ENCODE peak calls at places on chromosome 10, in eight cellular contexts. Y, U, E, S, I, Z, L and N are unnamed samples. For H3K4me1, the result is how much of the 10 kb centered on the place peaks cover.

GRCh38 chr10:73159038-73159648 is 8.7 kb downstream of the ECD start:
- DNase-seq in Z (peak), I (peak), U (peak), S (peak), E (no peak), L (peak), Y (peak), N (no peak)

GRCh38 chr10:17644485-17644964 is 574 bp downstream of the STAM start:
- DNase-seq in L (no peak), Z (no peak), I (no peak), S (no peak), U (no peak), Y (peak), E (no peak), N (no peak)

GRCh38 chr10:63375006-63375405 is 90.8 kb downstream of the JMJD1C start:
- DNase-seq in Y (no peak), L (no peak), S (peak), Z (no peak), E (no peak), I (no peak), U (no peak), N (no peak)

GRCh38 chr10:89214766-89215165 is 7.6 kb upstream of the CH25H start:
- DNase-seq in S (no peak), E (no peak), L (no peak), Z (no peak), Y (no peak), I (no peak), U (no peak), N (no peak)

GRCh38 chr10:128964100-128964403 is 503.0 kb upstream of the MGMT start:
- DNase-seq in S (no peak), E (no peak), L (no peak), U (no peak), Z (no peak), I (no peak), Y (no peak), N (no peak)

GRCh38 chr10:86336341-86336740 is 30.3 kb downstream of the GRID1 start:
- DNase-seq in U (no peak), I (no peak), L (no peak), S (no peak), Z (no peak), E (peak), Y (no peak), N (peak)

GRCh38 chr10:78416031-78416800 is 382.6 kb downstream of the RPS24 start:
- DNase-seq in S (no peak), L (no peak), U (no peak), E (no peak), Y (no peak), Z (peak), I (no peak), N (no peak)

GRCh38 chr10:43966571-43966965 is 317.9 kb upstream of the ZNF32 start:
- DNase-seq in Y (no peak), Z (no peak), L (no peak), I (no peak), U (no peak), S (no peak), E (peak), N (no peak)

GRCh38 chr10:75165684-75166622 is 44.6 kb upstream of the VDAC2 start:
- DNase-seq in I (no peak), Y (no peak), U (no peak), E (no peak), Z (no peak), L (no peak), S (no peak), N (no peak)

GRCh38 chr10:29646960-29647431 is 12.2 kb upstream of the SVIL start:
- DNase-seq in L (no peak), Z (no peak), Y (peak), I (no peak), U (no peak), S (no peak), E (no peak), N (no peak)

GRCh38 chr10:59622320-59622901 is 87.2 kb downstream of the SLC16A9 start:
- DNase-seq in Z (peak), L (peak), U (peak), E (no peak), Y (peak), S (peak), I (no peak), N (peak)

GRCh38 chr10:129790710-129791446 is 173.2 kb downstream of the EBF3 start:
- DNase-seq in S (no peak), Z (no peak), U (no peak), I (no peak), Y (no peak), E (no peak), L (no peak), N (no peak)

GRCh38 chr10:22779331-22780019 is 65.1 kb upstream of the PIP4K2A start:
- DNase-seq in U (no peak), Y (no peak), I (no peak), E (no peak), S (no peak), Z (no peak), L (no peak), N (no peak)

GRCh38 chr10:43703286-43703685 is 54.6 kb upstream of the ZNF32 start:
- DNase-seq in Z (no peak), L (no peak), U (no peak), S (no peak), E (peak), Y (no peak), I (no peak), N (no peak)

GRCh38 chr10:15038416-15038815 is 5.3 kb upstream of the OLAH start:
- DNase-seq in E (no peak), U (no peak), S (no peak), Y (no peak), Z (no peak), I (no peak), L (no peak), N (no peak)

GRCh38 chr10:119542990-119543813 is 683 bp upstream of the RGS10 start:
- DNase-seq in L (peak), Z (peak), S (peak), I (no peak), U (peak), E (peak), Y (peak), N (peak)

GRCh38 chr10:26528715-26529393 is 90.7 kb downstream of the APBB1IP start:
- DNase-seq in Y (no peak), Z (no peak), E (no peak), S (no peak), I (no peak), U (no peak), L (no peak), N (no peak)

GRCh38 chr10:102287991-102288390 is 42.7 kb downstream of the GBF1 start:
- DNase-seq in U (no peak), S (no peak), Z (no peak), L (no peak), Y (no peak), I (no peak), E (no peak), N (no peak)

GRCh38 chr10:77634939-77635338 is 2.7 kb downstream of the KCNMA1 start:
- DNase-seq in S (no peak), U (no peak), I (no peak), Z (no peak), L (no peak), Y (no peak), E (no peak), N (no peak)

GRCh38 chr10:47370015-47370767 is 13.9 kb downstream of the ZNF488 start:
- DNase-seq in I (no peak), Z (peak), Y (no peak), S (no peak), E (peak), L (no peak), U (no peak), N (no peak)

GRCh38 chr10:115093286-115093775 is at the start of gene ATRNL1:
- DNase-seq in Y (peak), I (no peak), U (peak), S (peak), L (no peak), Z (no peak), E (peak), N (no peak)

GRCh38 chr10:14532473-14533251 is 201.9 kb upstream of the FRMD4A start:
- DNase-seq in Y (peak), I (no peak), U (no peak), Z (no peak), S (peak), L (no peak), E (no peak), N (no peak)

GRCh38 chr10:28241766-28242399 is 61.0 kb downstream of the MPP7 start:
- DNase-seq in U (no peak), Y (peak), Z (no peak), S (peak), E (no peak), L (peak), I (no peak), N (no peak)

GRCh38 chr10:49053053-49053997 is 62.0 kb downstream of the VSTM4 start:
- DNase-seq in Y (no peak), U (peak), Z (no peak), I (no peak), E (no peak), L (no peak), S (peak), N (peak)
- H3K4me1 ChIP-seq in Y (under half), U (under half), Z (under half), I (under half), E (under half), L (under half), S (half or more), N (under half)

DNA sequence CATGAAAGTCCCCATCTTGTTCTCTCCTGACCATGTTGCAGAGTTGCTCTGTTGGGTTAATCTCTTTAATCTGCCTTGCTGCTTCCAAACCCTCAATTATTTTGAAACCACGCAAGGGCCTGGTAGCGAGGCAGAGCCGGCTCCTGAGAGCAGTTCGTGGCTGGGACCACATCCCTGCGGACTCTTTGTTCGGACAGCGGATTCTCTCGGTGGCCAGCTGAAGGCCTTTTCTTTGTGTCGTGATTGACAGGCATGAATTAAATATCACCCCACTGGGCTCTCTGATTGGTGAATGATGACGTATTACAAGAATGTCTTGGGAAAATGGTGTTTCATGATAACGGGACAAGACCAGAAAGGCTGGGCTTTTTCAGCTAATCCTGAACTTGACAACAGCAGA is 66.9 kb upstream of the ARHGAP21 start:
- DNase-seq in S (no peak), U (no peak), Y (no peak), E (no peak), L (no peak), Z (no peak), I (no peak), N (no peak)
- H3K27ac ChIP-seq in S (peak), U (no peak), Y (no peak), E (no peak), L (no peak), Z (no peak), I (no peak), N (no peak)

DNA sequence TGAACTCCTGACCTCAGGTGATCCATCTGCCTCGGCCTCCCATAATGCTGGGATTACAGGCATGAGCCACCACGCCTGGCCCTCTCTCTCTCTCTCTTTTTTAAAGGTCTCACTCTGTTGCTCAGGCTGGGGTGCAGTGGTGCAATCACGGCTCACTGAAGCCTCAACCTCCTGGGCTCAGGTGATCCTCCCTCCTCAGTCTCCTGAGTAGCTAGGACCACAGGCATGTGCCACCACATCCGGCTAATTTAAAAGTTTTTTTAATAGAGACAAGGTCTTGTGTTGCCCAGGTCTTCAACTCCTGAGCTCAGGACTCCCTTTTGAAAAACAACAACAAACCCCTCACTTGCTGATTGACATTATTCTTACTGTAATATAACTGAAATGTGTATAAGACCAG is 11.6 kb downstream of the PALD1 start:
- DNase-seq in I (no peak), E (no peak), U (peak), Z (no peak), Y (no peak), L (no peak), S (no peak), N (no peak)
- H3K4me1 ChIP-seq in I (under half), E (under half), U (under half), Z (under half), Y (under half), L (under half), S (under half), N (under half)

GRCh38 chr10:48536226-48536500 is 68.7 kb downstream of the ARHGAP22 start:
- DNase-seq in L (no peak), U (no peak), Y (no peak), I (no peak), E (no peak), Z (peak), S (no peak), N (no peak)

GRCh38 chr10:48535416-48536225 is 69.3 kb downstream of the ARHGAP22 start:
- DNase-seq in S (no peak), E (no peak), Y (no peak), U (no peak), Z (peak), I (no peak), L (no peak), N (no peak)

GRCh38 chr10:48533951-48534720 is 70.7 kb downstream of the ARHGAP22 start:
- DNase-seq in L (no peak), Z (peak), U (no peak), Y (no peak), S (no peak), I (no peak), E (no peak), N (no peak)

GRCh38 chr10:48531486-48531885 is 73.4 kb downstream of the ARHGAP22 start:
- DNase-seq in Y (no peak), U (no peak), L (no peak), E (no peak), S (no peak), Z (no peak), I (no peak), N (no peak)

DNA sequence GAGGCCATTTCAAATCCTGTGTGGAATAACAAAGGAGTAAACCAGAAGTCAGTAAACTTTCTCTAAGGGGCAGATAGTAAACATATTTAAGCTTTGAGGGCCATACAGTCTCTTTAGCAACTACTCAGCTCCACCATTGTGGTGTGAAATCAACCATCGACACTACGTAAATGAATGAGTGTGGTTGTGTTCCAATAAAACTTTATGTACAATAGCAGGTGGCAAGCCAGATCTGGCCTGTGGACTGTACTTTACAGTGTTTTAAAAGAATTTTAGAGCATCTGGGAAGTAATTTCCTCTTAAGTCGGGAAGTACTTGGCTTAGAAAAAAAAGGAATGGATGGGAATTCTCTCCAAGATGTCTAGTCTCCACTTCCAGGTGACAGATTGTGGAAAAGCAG is 71.3 kb downstream of the ARHGAP22 start:
- DNase-seq in E (no peak), Z (no peak), Y (no peak), S (no peak), U (no peak), L (no peak), I (no peak), N (no peak)
- H3K27ac ChIP-seq in E (no peak), Z (no peak), Y (no peak), S (no peak), U (no peak), L (no peak), I (no peak), N (no peak)

GRCh38 chr10:133312016-133312768 is 3.5 kb downstream of the ZNF511 start:
- DNase-seq in S (no peak), Y (no peak), U (no peak), E (peak), L (no peak), Z (no peak), I (no peak), N (peak)

GRCh38 chr10:133309720-133310398 is 1.1 kb downstream of the ZNF511 start:
- DNase-seq in Y (no peak), L (no peak), Z (peak), S (no peak), I (no peak), U (no peak), E (peak), N (peak)

GRCh38 chr10:133310399-133310755 is 1.7 kb downstream of the ZNF511 start:
- DNase-seq in S (no peak), Z (no peak), U (no peak), L (no peak), Y (no peak), I (no peak), E (no peak), N (no peak)

GRCh38 chr10:133311570-133311969 is 2.9 kb downstream of the ZNF511 start:
- DNase-seq in S (no peak), Z (no peak), L (no peak), I (no peak), U (no peak), E (no peak), Y (no peak), N (peak)

DNA sequence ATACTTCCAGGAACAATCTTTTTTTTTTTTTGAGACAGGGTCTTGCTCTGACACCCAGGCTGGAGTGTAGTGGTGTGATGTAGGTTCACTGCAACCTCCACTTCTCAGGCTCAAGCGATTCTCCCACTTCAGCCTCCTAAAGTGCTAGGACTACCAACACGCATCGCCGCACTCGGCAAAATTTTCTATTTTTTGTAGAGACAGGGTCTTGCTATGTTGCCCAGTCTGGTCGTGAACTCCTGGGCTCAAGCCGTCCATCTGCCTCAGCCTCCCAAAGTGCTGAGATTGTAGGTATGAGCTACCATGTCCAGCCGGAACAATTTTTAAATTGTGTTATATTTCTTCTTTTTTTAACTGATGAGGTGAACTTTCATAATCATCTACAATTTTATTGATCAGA is 2.1 kb downstream of the ZNF511 start:
- DNase-seq in U (no peak), I (no peak), L (no peak), S (no peak), Y (no peak), Z (no peak), E (no peak), N (no peak)
- H3K4me1 ChIP-seq in U (under half), I (under half), L (under half), S (under half), Y (under half), Z (under half), E (under half), N (under half)

DNA sequence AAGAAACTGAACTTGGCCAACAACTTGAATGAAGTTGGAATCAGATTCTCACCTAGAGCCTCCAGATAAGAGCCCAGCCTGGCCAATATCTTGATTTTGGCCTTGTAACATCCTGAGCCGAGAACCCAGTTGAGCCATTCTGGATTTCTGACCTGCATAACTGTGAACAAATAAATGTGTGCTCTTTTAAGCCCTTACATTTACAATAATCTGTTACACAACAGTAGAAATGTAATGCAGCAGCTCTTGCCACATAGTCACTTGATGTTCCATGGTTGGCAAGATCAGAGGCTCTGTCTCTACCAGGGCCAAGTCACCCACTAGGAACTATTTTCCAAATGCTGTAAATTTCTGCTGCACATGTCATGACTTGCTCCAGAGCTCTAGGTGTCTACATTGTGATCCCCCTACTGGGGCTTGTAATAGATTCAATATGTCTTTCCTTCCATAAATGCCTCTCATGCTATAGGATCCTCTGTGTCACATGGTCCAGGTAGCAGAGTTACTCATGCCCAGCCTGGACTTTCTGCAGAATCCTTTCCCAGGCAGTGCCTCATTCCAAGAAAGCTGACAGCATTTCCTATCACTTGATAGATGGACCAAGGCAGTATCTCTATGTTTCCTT is 11.4 kb upstream of the RBM20 start:
- DNase-seq in I (peak), Z (no peak), E (no peak), L (no peak), S (no peak), Y (no peak), U (no peak), N (no peak)
- H3K27ac ChIP-seq in I (peak), Z (no peak), E (no peak), L (no peak), S (no peak), Y (no peak), U (no peak), N (no peak)

DNA sequence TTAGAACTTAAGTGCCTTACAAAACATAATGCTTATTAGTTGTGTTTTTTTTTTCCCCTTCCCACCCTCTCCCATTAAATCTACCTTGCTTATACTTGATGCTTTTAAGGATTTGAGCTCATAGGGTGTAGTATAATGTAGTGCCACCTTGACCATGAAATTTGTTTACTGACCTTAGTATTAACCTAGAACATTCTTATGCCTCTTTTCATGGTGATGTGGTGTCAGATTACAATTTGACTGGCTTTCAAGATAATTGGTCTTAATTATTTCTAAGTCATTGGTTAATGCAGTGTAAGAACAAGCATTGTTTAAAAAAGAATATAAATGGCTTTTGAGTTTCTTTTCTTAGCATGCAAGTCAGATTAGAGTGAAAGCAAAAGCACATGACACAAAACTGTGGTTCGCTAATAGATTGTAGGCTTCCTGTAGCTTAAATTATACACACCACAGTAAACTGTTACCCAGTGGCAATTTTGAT is 61.8 kb downstream of the ADD3 start:
- DNase-seq in U (no peak), Y (no peak), Z (no peak), E (no peak), S (no peak), I (no peak), L (no peak), N (no peak)
- H3K4me1 ChIP-seq in U (under half), Y (under half), Z (under half), E (under half), S (under half), I (under half), L (under half), N (half or more)

GRCh38 chr10:11085545-11085944 is 67.9 kb downstream of the CELF2 start:
- DNase-seq in Z (no peak), I (no peak), U (no peak), S (no peak), Y (no peak), L (no peak), E (no peak), N (no peak)

GRCh38 chr10:11089272-11089671 is 71.6 kb downstream of the CELF2 start:
- DNase-seq in I (no peak), E (no peak), Y (no peak), S (no peak), Z (no peak), L (no peak), U (no peak), N (no peak)

GRCh38 chr10:11086177-11086576 is 68.5 kb downstream of the CELF2 start:
- DNase-seq in I (no peak), U (peak), Y (peak), E (no peak), L (no peak), S (no peak), Z (no peak), N (no peak)

GRCh38 chr10:11088709-11089108 is 71.0 kb downstream of the CELF2 start:
- DNase-seq in I (no peak), Z (no peak), S (no peak), Y (no peak), L (no peak), U (no peak), E (no peak), N (no peak)

GRCh38 chr10:11087372-11087771 is 69.7 kb downstream of the CELF2 start:
- DNase-seq in L (no peak), E (no peak), U (no peak), I (no peak), Z (no peak), S (no peak), Y (no peak), N (no peak)
- H3K27ac ChIP-seq in L (no peak), E (no peak), U (no peak), I (no peak), Z (no peak), S (no peak), Y (no peak), N (no peak)